ENCODE peak calls at places on chromosome 17, in seven cellular contexts. G is neural progenitor cell; K is T-cell; W is stimulated activated CD4-positive, alpha-beta T cell treated with anti-CD3 and anti-CD28 coated beads, Interleukin-1b, Interleukin-23, amount 100 ng/mL, for 1 hour; E is stimulated activated CD8-positive, alpha-beta memory T cell treated with anti-CD3 and anti-CD28 coated beads, Interleukin-7, amount 100 ng/mL, for 48 hours; P is choroid plexus epithelial cell; L is RPMI7951. X is an unnamed sample.
A peak's percentile ranks its signal among the peaks of the same experiment; 100 is the strongest.

GRCh38 chr17:28174352-28175046 is 132.0 kb downstream of the NLK start:
- DNase-seq in W (no peak), E (peak; percentile 14), K (peak; percentile 4), P (no peak), G (no peak), L (no peak), X (no peak)

GRCh38 chr17:74298690-74299617 is 24.9 kb downstream of the DNAI2 start:
- DNase-seq in G (no peak), W (no peak), E (no peak), L (no peak), P (no peak), K (no peak), X (no peak)

GRCh38 chr17:72603346-72604242 is 482.8 kb downstream of the SOX9 start:
- DNase-seq in W (no peak), P (peak; percentile 74), G (no peak), K (no peak), E (no peak), L (peak; percentile 67), X (no peak)

GRCh38 chr17:72677714-72678390 is 414.6 kb downstream of the SLC39A11 start:
- DNase-seq in K (no peak), W (no peak), L (peak; percentile 74), E (no peak), P (peak; percentile 71), G (no peak), X (no peak)

GRCh38 chr17:56593073-56593740 is at the start of gene NOG:
- DNase-seq in E (no peak), P (peak; percentile 15), W (no peak), L (peak; percentile 29), G (peak; percentile 89), K (peak; percentile 21), X (no peak)

GRCh38 chr17:58643147-58643546 is 48.7 kb downstream of the TEX14 start:
- DNase-seq in L (peak; percentile 20), W (no peak), P (peak; percentile 88), E (no peak), G (no peak), K (no peak), X (no peak)

GRCh38 chr17:32277284-32277683 is 11.7 kb downstream of the RHBDL3 start:
- DNase-seq in L (peak; percentile 17), E (no peak), W (no peak), G (peak; percentile 75), P (peak; percentile 76), K (no peak), X (no peak)

GRCh38 chr17:34988644-34989043 is 8.3 kb downstream of the LIG3 start:
- DNase-seq in G (no peak), L (no peak), K (no peak), E (no peak), P (no peak), W (no peak), X (no peak)

GRCh38 chr17:60941028-60941427 is 263.4 kb downstream of the BCAS3 start:
- DNase-seq in L (peak; percentile 89), W (no peak), P (peak; percentile 79), G (no peak), K (no peak), E (no peak), X (no peak)

GRCh38 chr17:4946312-4946976 is 1.9 kb downstream of the PFN1 start:
- DNase-seq in E (no peak), G (no peak), W (no peak), K (no peak), L (no peak), P (no peak), X (no peak)

GRCh38 chr17:46732754-46733398 is 85.6 kb downstream of the WNT3 start:
- DNase-seq in W (no peak), K (no peak), L (no peak), G (peak; percentile 94), P (peak; percentile 18), E (no peak), X (no peak)

GRCh38 chr17:51819341-51819740 is 339.2 kb downstream of the CA10 start:
- DNase-seq in G (no peak), P (no peak), K (no peak), E (no peak), W (no peak), L (no peak), X (no peak)

GRCh38 chr17:1737531-1738291 is 5.0 kb upstream of the SERPINF2 start:
- DNase-seq in P (no peak), W (no peak), E (no peak), K (no peak), L (no peak), G (no peak), X (no peak)

GRCh38 chr17:19646788-19647696 is 1.5 kb upstream of the ALDH3A2 start:
- DNase-seq in L (peak; percentile 56), P (peak; percentile 42), W (no peak), G (peak; percentile 21), K (no peak), E (no peak), X (no peak)

GRCh38 chr17:41324180-41325075 is 8.9 kb upstream of the KRTAP17-1 start:
- DNase-seq in W (no peak), L (peak; percentile 26), E (no peak), G (peak; percentile 60), K (no peak), P (peak; percentile 37), X (no peak)

GRCh38 chr17:28478940-28479615 is 5.6 kb downstream of the SLC13A2 start:
- DNase-seq in W (no peak), P (no peak), L (no peak), E (no peak), K (no peak), G (no peak), X (no peak)

GRCh38 chr17:45579529-45580495 is 89.3 kb upstream of the PLEKHM1 start:
- DNase-seq in W (no peak), K (no peak), G (peak; percentile 13), P (no peak), L (no peak), E (no peak), X (no peak)

GRCh38 chr17:63956296-63956920 is 16.3 kb downstream of the SCN4A start:
- DNase-seq in K (no peak), W (no peak), G (no peak), E (no peak), L (peak; percentile 7), P (peak; percentile 83), X (no peak)

GRCh38 chr17:40558651-40559015 is 6.6 kb downstream of the CCR7 start:
- DNase-seq in G (no peak), K (no peak), E (no peak), P (no peak), L (no peak), W (no peak), X (no peak)

GRCh38 chr17:73623247-73623646 is 21.0 kb downstream of the SDK2 start:
- DNase-seq in G (no peak), L (no peak), W (no peak), K (no peak), P (no peak), E (no peak), X (no peak)

GRCh38 chr17:15780188-15780587 is 48.1 kb downstream of the TBC1D26 start:
- DNase-seq in P (no peak), G (no peak), W (no peak), K (no peak), E (no peak), L (no peak), X (no peak)

GRCh38 chr17:80990921-80991644 is 558 bp upstream of the CHMP6 start:
- DNase-seq in G (no peak), E (no peak), L (no peak), P (no peak), K (no peak), W (no peak), X (no peak)

GRCh38 chr17:72502111-72502939 is 381.5 kb downstream of the SOX9 start:
- DNase-seq in W (no peak), K (no peak), E (no peak), G (peak; percentile 7), P (peak; percentile 64), L (peak; percentile 66), X (no peak)

GRCh38 chr17:59547131-59547915 is 18.1 kb upstream of the DHX40 start:
- DNase-seq in L (no peak), K (no peak), E (no peak), G (no peak), W (no peak), P (no peak), X (no peak)

GRCh38 chr17:49472527-49472926 is 22.6 kb upstream of the NGFR start:
- DNase-seq in G (no peak), K (no peak), W (no peak), E (no peak), L (no peak), P (no peak), X (no peak)

GRCh38 chr17:8152981-8153549 is 861 bp upstream of the PER1 start:
- DNase-seq in P (no peak), L (no peak), G (no peak), W (no peak), E (no peak), K (no peak), X (no peak)

GRCh38 chr17:38926290-38927070 is 1.1 kb downstream of the LASP1NB start:
- DNase-seq in W (no peak), E (no peak), L (peak; percentile 16), G (no peak), K (no peak), P (no peak), X (peak; percentile 96)

GRCh38 chr17:51508048-51508447 is 247.7 kb downstream of the UTP18 start:
- DNase-seq in L (no peak), P (no peak), W (no peak), G (no peak), E (no peak), K (no peak), X (no peak)

GRCh38 chr17:59001158-59001814 is 105.4 kb downstream of the TRIM37 start:
- DNase-seq in G (no peak), W (peak; percentile 28), P (peak; percentile 67), L (peak; percentile 58), E (peak; percentile 78), K (peak; percentile 74), X (peak; percentile 78)

GRCh38 chr17:9645858-9646555 is 690 bp downstream of the USP43 start:
- DNase-seq in K (no peak), G (peak; percentile 73), P (peak; percentile 47), W (no peak), E (peak; percentile 11), L (no peak), X (no peak)

GRCh38 chr17:29005562-29005887 is 308 bp downstream of the SEZ6 start:
- DNase-seq in W (no peak), L (no peak), G (no peak), E (no peak), K (no peak), P (no peak), X (no peak)

GRCh38 chr17:73742915-73743314 is 98.7 kb upstream of the SDK2 start:
- DNase-seq in L (no peak), E (no peak), P (no peak), G (no peak), K (no peak), W (no peak), X (no peak)

GRCh38 chr17:55749985-55750384 is 866 bp upstream of the PCTP start:
- DNase-seq in K (no peak), P (no peak), G (no peak), L (no peak), E (no peak), W (no peak), X (no peak)

GRCh38 chr17:66737524-66737923 is 97.4 kb upstream of the CACNG5 start:
- DNase-seq in K (no peak), P (peak; percentile 77), E (no peak), W (no peak), G (peak; percentile 79), L (no peak), X (no peak)

GRCh38 chr17:66522591-66523272 is 220.3 kb downstream of the PRKCA start:
- DNase-seq in W (no peak), P (no peak), L (no peak), G (no peak), E (no peak), K (no peak), X (no peak)

GRCh38 chr17:19880393-19880792 is 12.7 kb upstream of the ULK2 start:
- DNase-seq in E (no peak), L (no peak), K (no peak), G (no peak), P (no peak), W (no peak), X (no peak)

GRCh38 chr17:38339891-38340290 is 3.9 kb downstream of the GPR179 start:
- DNase-seq in E (no peak), L (no peak), P (no peak), K (no peak), W (no peak), G (no peak), X (no peak)

X was measured in SIG-M5.